ENCODE peak calls at places on chromosome 16, in nine cellular contexts. One of them, this sample, is unnamed.

GRCh38 chr16:12257926-12258561 is 281.5 kb downstream of the SNX29 start:
- DNase-seq in right cardiac atrium: peak
- DNase-seq in PC-9: no peak
- DNase-seq in IMR-90: no peak
- DNase-seq in CD4-positive, alpha-beta memory T cell: no peak
- DNase-seq in psoas muscle: no peak
- DNase-seq in osteoblast: peak
- DNase-seq in uterus: no peak
- DNase-seq in H9: peak
- DNase-seq in this sample: no peak

GRCh38 chr16:46428108-46429061 is 192.8 kb downstream of the SHCBP1 start:
- DNase-seq in right cardiac atrium: no peak
- DNase-seq in PC-9: no peak
- DNase-seq in IMR-90: no peak
- DNase-seq in CD4-positive, alpha-beta memory T cell: no peak
- DNase-seq in psoas muscle: no peak
- DNase-seq in osteoblast: no peak
- DNase-seq in uterus: no peak
- DNase-seq in H9: peak
- DNase-seq in this sample: no peak

GRCh38 chr16:47971225-47971624 is 184.6 kb downstream of the ABCC12 start:
- DNase-seq in right cardiac atrium: no peak
- DNase-seq in PC-9: no peak
- DNase-seq in IMR-90: no peak
- DNase-seq in CD4-positive, alpha-beta memory T cell: no peak
- DNase-seq in psoas muscle: no peak
- DNase-seq in osteoblast: no peak
- DNase-seq in uterus: no peak
- DNase-seq in H9: no peak
- DNase-seq in this sample: no peak

GRCh38 chr16:86099326-86099725 is 200.4 kb downstream of the IRF8 start:
- DNase-seq in right cardiac atrium: no peak
- DNase-seq in PC-9: no peak
- DNase-seq in IMR-90: no peak
- DNase-seq in CD4-positive, alpha-beta memory T cell: no peak
- DNase-seq in psoas muscle: no peak
- DNase-seq in osteoblast: no peak
- DNase-seq in uterus: no peak
- DNase-seq in H9: no peak
- DNase-seq in this sample: no peak

GRCh38 chr16:6496996-6497395 is 835.6 kb upstream of the RBFOX1 start:
- DNase-seq in right cardiac atrium: no peak
- DNase-seq in PC-9: no peak
- DNase-seq in IMR-90: no peak
- DNase-seq in CD4-positive, alpha-beta memory T cell: no peak
- DNase-seq in psoas muscle: no peak
- DNase-seq in osteoblast: no peak
- DNase-seq in uterus: no peak
- DNase-seq in H9: no peak
- DNase-seq in this sample: no peak

GRCh38 chr16:69474447-69474846 is 50.0 kb downstream of the CYB5B start:
- DNase-seq in right cardiac atrium: no peak
- DNase-seq in PC-9: no peak
- DNase-seq in IMR-90: no peak
- DNase-seq in CD4-positive, alpha-beta memory T cell: no peak
- DNase-seq in psoas muscle: no peak
- DNase-seq in osteoblast: no peak
- DNase-seq in uterus: no peak
- DNase-seq in H9: no peak
- DNase-seq in this sample: no peak

GRCh38 chr16:48158296-48158695 is 2.5 kb upstream of the ABCC12 start:
- DNase-seq in right cardiac atrium: no peak
- DNase-seq in PC-9: peak
- DNase-seq in IMR-90: peak
- DNase-seq in CD4-positive, alpha-beta memory T cell: no peak
- DNase-seq in psoas muscle: no peak
- DNase-seq in osteoblast: no peak
- DNase-seq in uterus: no peak
- DNase-seq in H9: no peak
- DNase-seq in this sample: no peak

GRCh38 chr16:11380836-11381235 is 35.6 kb downstream of the RMI2 start:
- DNase-seq in right cardiac atrium: no peak
- DNase-seq in PC-9: no peak
- DNase-seq in IMR-90: no peak
- DNase-seq in CD4-positive, alpha-beta memory T cell: no peak
- DNase-seq in psoas muscle: no peak
- DNase-seq in osteoblast: no peak
- DNase-seq in uterus: no peak
- DNase-seq in H9: no peak
- DNase-seq in this sample: no peak

GRCh38 chr16:30721606-30722005 is 22.6 kb downstream of the SRCAP start:
- DNase-seq in right cardiac atrium: no peak
- DNase-seq in PC-9: peak
- DNase-seq in IMR-90: peak
- DNase-seq in CD4-positive, alpha-beta memory T cell: no peak
- DNase-seq in psoas muscle: no peak
- DNase-seq in osteoblast: peak
- DNase-seq in uterus: no peak
- DNase-seq in H9: no peak
- DNase-seq in this sample: no peak

GRCh38 chr16:11254913-11255736 is 879 bp downstream of the SOCS1 start:
- DNase-seq in right cardiac atrium: peak
- DNase-seq in PC-9: no peak
- DNase-seq in IMR-90: peak
- DNase-seq in CD4-positive, alpha-beta memory T cell: peak
- DNase-seq in psoas muscle: peak
- DNase-seq in osteoblast: peak
- DNase-seq in uterus: peak
- DNase-seq in H9: no peak
- DNase-seq in this sample: no peak

GRCh38 chr16:85444879-85445778 is 168.0 kb upstream of the GSE1 start:
- DNase-seq in right cardiac atrium: peak
- DNase-seq in PC-9: no peak
- DNase-seq in IMR-90: no peak
- DNase-seq in CD4-positive, alpha-beta memory T cell: no peak
- DNase-seq in psoas muscle: no peak
- DNase-seq in osteoblast: no peak
- DNase-seq in uterus: no peak
- DNase-seq in H9: peak
- DNase-seq in this sample: no peak

GRCh38 chr16:61382435-61382834 is 653.8 kb downstream of the CDH8 start:
- DNase-seq in right cardiac atrium: no peak
- DNase-seq in PC-9: no peak
- DNase-seq in IMR-90: no peak
- DNase-seq in CD4-positive, alpha-beta memory T cell: no peak
- DNase-seq in psoas muscle: no peak
- DNase-seq in osteoblast: peak
- DNase-seq in uterus: no peak
- DNase-seq in H9: no peak
- DNase-seq in this sample: no peak

GRCh38 chr16:87424260-87424659 is 32.1 kb downstream of the MAP1LC3B start:
- DNase-seq in right cardiac atrium: no peak
- DNase-seq in PC-9: no peak
- DNase-seq in IMR-90: no peak
- DNase-seq in CD4-positive, alpha-beta memory T cell: no peak
- DNase-seq in psoas muscle: no peak
- DNase-seq in osteoblast: no peak
- DNase-seq in uterus: no peak
- DNase-seq in H9: no peak
- DNase-seq in this sample: no peak

GRCh38 chr16:84303023-84303422 is 8.3 kb downstream of the WFDC1 start:
- DNase-seq in right cardiac atrium: no peak
- DNase-seq in PC-9: no peak
- DNase-seq in IMR-90: peak
- DNase-seq in CD4-positive, alpha-beta memory T cell: no peak
- DNase-seq in psoas muscle: no peak
- DNase-seq in osteoblast: no peak
- DNase-seq in uterus: peak
- DNase-seq in H9: no peak
- DNase-seq in this sample: peak

DNA sequence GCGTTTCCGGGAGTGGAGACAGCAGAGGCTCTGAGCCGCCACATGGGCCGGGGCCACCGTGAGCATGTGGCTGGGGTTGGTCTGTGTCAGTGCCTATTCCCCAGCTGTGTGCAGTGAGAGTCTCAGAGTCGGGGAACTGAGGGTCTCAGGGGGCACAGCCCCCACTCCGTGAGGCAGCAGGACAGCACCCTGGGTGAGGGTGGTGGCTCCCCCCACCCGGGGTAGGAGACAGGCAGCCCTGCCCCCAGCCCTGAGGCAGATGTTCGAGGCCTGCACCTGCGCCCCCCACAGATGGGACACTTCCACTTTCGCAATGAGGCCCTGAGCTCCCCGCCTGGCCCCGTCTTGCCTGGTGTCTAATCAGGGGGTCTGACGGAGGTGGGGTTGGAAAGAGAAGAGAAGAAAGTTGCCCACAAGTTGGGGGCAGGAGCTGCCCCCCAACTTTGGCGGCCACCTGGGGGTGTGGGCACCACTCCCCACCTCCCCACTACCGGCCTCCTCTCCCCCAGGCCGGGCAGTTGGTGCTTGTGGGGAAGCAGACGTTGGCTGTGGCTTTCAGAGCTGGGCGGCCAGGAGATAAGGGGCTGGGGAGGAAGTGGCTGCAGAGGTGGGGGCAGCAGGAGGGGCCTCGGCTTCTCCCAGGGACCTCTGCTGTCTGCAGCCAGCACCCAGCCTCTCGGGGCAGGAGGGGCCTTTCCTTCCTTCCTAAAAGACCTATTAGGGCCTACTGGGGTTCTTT is 1.8 kb upstream of the CBFA2T3 start:
- DNase-seq in right cardiac atrium: peak
- DNase-seq in PC-9: no peak
- DNase-seq in IMR-90: no peak
- DNase-seq in CD4-positive, alpha-beta memory T cell: no peak
- DNase-seq in psoas muscle: no peak
- DNase-seq in osteoblast: no peak
- DNase-seq in uterus: no peak
- DNase-seq in H9: no peak
- DNase-seq in this sample: no peak
- H3K27ac ChIP-seq in right cardiac atrium: no peak
- H3K27ac ChIP-seq in PC-9: no peak
- H3K27ac ChIP-seq in IMR-90: no peak
- H3K27ac ChIP-seq in CD4-positive, alpha-beta memory T cell: no peak
- H3K27ac ChIP-seq in psoas muscle: no peak
- H3K27ac ChIP-seq in osteoblast: no peak
- H3K27ac ChIP-seq in uterus: no peak
- H3K27ac ChIP-seq in H9: no peak
- H3K27ac ChIP-seq in this sample: no peak

DNA sequence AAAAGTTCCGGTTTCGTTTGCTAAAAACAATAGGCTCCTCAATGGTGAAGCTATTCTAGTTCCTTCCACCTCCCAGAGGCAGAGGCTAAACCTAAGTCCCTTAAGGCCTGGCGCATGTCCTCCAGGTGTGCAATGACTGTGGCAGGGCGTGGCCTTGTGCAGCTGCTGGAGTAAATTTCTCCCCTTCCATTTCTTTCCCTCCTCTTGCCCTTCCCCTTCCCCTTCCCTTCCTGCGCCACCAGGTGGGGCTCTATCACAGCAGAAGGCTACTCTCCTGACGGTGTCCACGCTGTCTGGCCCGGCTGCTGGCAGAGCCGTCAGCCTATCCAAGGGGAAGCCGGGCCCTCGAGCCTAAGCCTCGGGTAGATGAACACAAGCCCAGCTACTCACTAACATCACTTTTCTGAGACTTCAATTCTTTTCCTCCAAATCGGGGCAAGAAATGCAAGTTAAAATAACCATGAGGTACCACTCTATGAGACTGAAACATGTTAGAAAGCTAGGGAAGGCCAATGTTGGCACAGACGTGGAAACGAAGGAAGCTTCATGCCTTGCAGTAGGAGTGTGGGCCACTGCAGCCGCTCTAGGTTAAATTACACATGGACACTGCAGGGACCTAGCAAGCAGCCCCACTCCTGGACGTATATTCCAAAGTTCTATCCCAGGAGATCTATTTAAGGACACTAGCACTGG is 34.4 kb downstream of the C16orf78 start:
- DNase-seq in right cardiac atrium: peak
- DNase-seq in PC-9: peak
- DNase-seq in IMR-90: peak
- DNase-seq in CD4-positive, alpha-beta memory T cell: peak
- DNase-seq in psoas muscle: peak
- DNase-seq in osteoblast: peak
- DNase-seq in uterus: peak
- DNase-seq in H9: peak
- DNase-seq in this sample: peak
- H3K27ac ChIP-seq in right cardiac atrium: no peak
- H3K27ac ChIP-seq in PC-9: no peak
- H3K27ac ChIP-seq in IMR-90: no peak
- H3K27ac ChIP-seq in CD4-positive, alpha-beta memory T cell: no peak
- H3K27ac ChIP-seq in psoas muscle: no peak
- H3K27ac ChIP-seq in osteoblast: no peak
- H3K27ac ChIP-seq in uterus: no peak
- H3K27ac ChIP-seq in H9: no peak
- H3K27ac ChIP-seq in this sample: no peak

DNA sequence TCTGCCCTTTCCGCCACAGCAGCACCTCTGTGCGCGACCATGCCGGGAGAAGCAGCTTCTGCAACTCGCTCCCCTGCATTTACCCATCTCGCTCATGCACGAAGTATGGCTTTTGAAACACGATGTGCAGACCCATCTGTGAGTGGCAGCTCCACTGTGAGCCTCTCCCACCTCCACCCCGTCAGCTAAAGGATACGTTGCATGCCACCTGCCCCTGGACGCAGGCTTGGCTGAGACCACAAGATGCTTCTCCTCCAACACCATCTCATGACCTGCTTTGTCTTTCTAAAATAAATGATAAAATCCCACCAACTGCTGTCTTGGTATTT is 100.9 kb downstream of the ZNF778 start:
- DNase-seq in right cardiac atrium: peak
- DNase-seq in PC-9: no peak
- DNase-seq in IMR-90: no peak
- DNase-seq in CD4-positive, alpha-beta memory T cell: no peak
- DNase-seq in psoas muscle: no peak
- DNase-seq in osteoblast: peak
- DNase-seq in uterus: no peak
- DNase-seq in H9: no peak
- DNase-seq in this sample: no peak
- H3K27ac ChIP-seq in right cardiac atrium: no peak
- H3K27ac ChIP-seq in PC-9: peak
- H3K27ac ChIP-seq in IMR-90: peak
- H3K27ac ChIP-seq in CD4-positive, alpha-beta memory T cell: no peak
- H3K27ac ChIP-seq in psoas muscle: no peak
- H3K27ac ChIP-seq in osteoblast: peak
- H3K27ac ChIP-seq in uterus: no peak
- H3K27ac ChIP-seq in H9: no peak
- H3K27ac ChIP-seq in this sample: no peak

DNA sequence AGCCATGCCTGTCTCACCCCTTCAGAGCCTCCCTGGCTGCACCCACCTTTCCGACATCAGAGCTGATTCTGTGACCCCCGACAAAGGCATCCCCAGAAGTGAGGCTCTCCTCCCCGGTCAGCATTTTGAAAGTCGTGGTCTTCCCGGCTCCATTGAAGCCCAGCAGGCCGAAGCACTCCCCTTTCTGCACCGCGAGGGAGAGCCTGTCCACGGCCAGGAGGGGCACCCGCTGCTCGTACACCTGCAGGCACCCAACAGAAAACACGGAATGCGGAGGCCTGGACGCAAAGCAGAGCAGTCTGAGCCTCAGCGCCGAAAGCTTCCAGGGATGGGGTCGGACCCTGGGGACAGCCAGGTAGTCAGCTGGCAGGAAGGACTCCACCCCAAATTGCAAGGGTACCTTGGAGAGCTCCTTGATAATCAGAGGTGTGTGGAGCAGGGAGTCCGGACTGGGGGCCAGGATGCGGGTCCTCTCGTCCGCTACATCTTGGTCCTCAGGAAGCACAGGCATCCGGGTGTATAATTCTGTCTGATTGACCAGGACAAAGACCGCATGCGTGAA is 13.1 kb upstream of the RNPS1 start:
- DNase-seq in right cardiac atrium: peak
- DNase-seq in PC-9: no peak
- DNase-seq in IMR-90: no peak
- DNase-seq in CD4-positive, alpha-beta memory T cell: no peak
- DNase-seq in psoas muscle: no peak
- DNase-seq in osteoblast: peak
- DNase-seq in uterus: no peak
- DNase-seq in H9: no peak
- DNase-seq in this sample: no peak
- H3K27ac ChIP-seq in right cardiac atrium: no peak
- H3K27ac ChIP-seq in PC-9: no peak
- H3K27ac ChIP-seq in IMR-90: no peak
- H3K27ac ChIP-seq in CD4-positive, alpha-beta memory T cell: no peak
- H3K27ac ChIP-seq in psoas muscle: no peak
- H3K27ac ChIP-seq in osteoblast: no peak
- H3K27ac ChIP-seq in uterus: no peak
- H3K27ac ChIP-seq in H9: no peak
- H3K27ac ChIP-seq in this sample: no peak

This sample was measured in coronary artery.